ENCODE peak calls at places on chromosomes 6 and 20, in five cellular contexts. Z is endothelial cell of umbilical vein, R is RWPE1, C is Peyer's patch, V is IMR-90. W is an unnamed sample.

GRCh38 chr20:40991181-40991889 is 37.3 kb upstream of the TOP1 start:
- DNase-seq in Z (peak; percentile 74), R (no peak), C (peak; percentile 82), V (no peak), W (no peak)

GRCh38 chr6:13009031-13009430 is 292.5 kb downstream of the PHACTR1 start:
- DNase-seq in Z (no peak), R (no peak), C (no peak), V (no peak), W (no peak)

GRCh38 chr20:32364554-32365208 is 6.5 kb downstream of the ASXL1 start:
- DNase-seq in Z (no peak), R (no peak), C (no peak), V (no peak), W (no peak)

GRCh38 chr20:62875419-62876355 is 14.1 kb upstream of the TCFL5 start:
- DNase-seq in Z (peak; percentile 77), R (peak; percentile 81), C (no peak), V (peak; percentile 83), W (peak; percentile 78)

GRCh38 chr6:169398342-169399105 is 144.9 kb upstream of the THBS2 start:
- DNase-seq in Z (no peak), R (no peak), C (no peak), V (no peak), W (no peak)

GRCh38 chr6:5025911-5026819 is 22.3 kb upstream of the RPP40 start:
- DNase-seq in Z (peak; percentile 61), R (no peak), C (no peak), V (peak; percentile 30), W (peak; percentile 50)

GRCh38 chr20:6104493-6105188 is 18.2 kb downstream of the FERMT1 start:
- DNase-seq in Z (no peak), R (no peak), C (no peak), V (peak; percentile 34), W (no peak)

GRCh38 chr6:96911171-96911570 is 13.4 kb upstream of the KLHL32 start:
- DNase-seq in Z (no peak), R (no peak), C (no peak), V (no peak), W (no peak)

GRCh38 chr20:53447271-53447670 is 146.4 kb downstream of the ZNF217 start:
- DNase-seq in Z (no peak), R (no peak), C (no peak), V (no peak), W (no peak)

GRCh38 chr6:53701333-53702073 is 35.9 kb upstream of the KLHL31 start:
- DNase-seq in Z (no peak), R (no peak), C (no peak), V (no peak), W (no peak)

GRCh38 chr6:53603381-53604121 is 58.6 kb upstream of the GCLC start:
- DNase-seq in Z (no peak), R (no peak), C (no peak), V (peak; percentile 47), W (no peak)

GRCh38 chr20:38073307-38074010 is 39.9 kb downstream of the RPRD1B start:
- DNase-seq in Z (peak; percentile 96), R (peak; percentile 80), C (no peak), V (peak; percentile 98), W (peak; percentile 80)

GRCh38 chr20:58883243-58883691 is 30.8 kb downstream of the GNAS start:
- DNase-seq in Z (no peak), R (no peak), C (no peak), V (no peak), W (no peak)

GRCh38 chr6:145904878-145905277 is 59.3 kb downstream of the SHPRH start:
- DNase-seq in Z (no peak), R (no peak), C (no peak), V (no peak), W (no peak)

GRCh38 chr20:62647521-62648317 is 5.4 kb downstream of the SLCO4A1 start:
- DNase-seq in Z (no peak), R (no peak), C (no peak), V (no peak), W (no peak)

GRCh38 chr20:61924211-61924857 is 141.3 kb downstream of the TAF4 start:
- DNase-seq in Z (no peak), R (no peak), C (no peak), V (no peak), W (no peak)

GRCh38 chr20:49620364-49621240 is 52.7 kb upstream of the PTGIS start:
- DNase-seq in Z (no peak), R (no peak), C (peak; percentile 46), V (no peak), W (no peak)

GRCh38 chr20:54745780-54746179 is 270.4 kb downstream of the DOK5 start:
- DNase-seq in Z (no peak), R (no peak), C (no peak), V (no peak), W (no peak)

GRCh38 chr20:31890646-31891045 is 20.2 kb downstream of the TTLL9 start:
- DNase-seq in Z (no peak), R (no peak), C (no peak), V (no peak), W (no peak)

GRCh38 chr20:5827098-5827853 is 77.1 kb downstream of the SHLD1 start:
- DNase-seq in Z (no peak), R (no peak), C (no peak), V (no peak), W (no peak)

GRCh38 chr6:156780117-156780641 is 3.0 kb downstream of the ARID1B start:
- DNase-seq in Z (peak; percentile 91), R (peak; percentile 85), C (peak; percentile 75), V (peak; percentile 96), W (peak; percentile 41)

GRCh38 chr6:133978896-133979240 is 25.8 kb downstream of the TBPL1 start:
- DNase-seq in Z (no peak), R (no peak), C (no peak), V (no peak), W (peak; percentile 49)

GRCh38 chr20:59075934-59076508 is 33.4 kb upstream of the PRELID3B start:
- DNase-seq in Z (no peak), R (no peak), C (no peak), V (no peak), W (no peak)

GRCh38 chr20:37202267-37202943 is 23.1 kb upstream of the MROH8 start:
- DNase-seq in Z (peak; percentile 65), R (peak; percentile 96), C (no peak), V (peak; percentile 98), W (peak; percentile 92)

GRCh38 chr6:52568320-52568719 is 8.5 kb downstream of the TRAM2 start:
- DNase-seq in Z (peak; percentile 94), R (no peak), C (no peak), V (no peak), W (no peak)
- H3K27ac ChIP-seq in Z (peak overlapping the region; percentile 76), R (no peak overlapping the region), C (no peak overlapping the region), V (peak overlapping the region; percentile 33), W (peak overlapping the region; percentile 65)

GRCh38 chr6:84569882-84570281 is 194.5 kb downstream of the TBX18 start:
- DNase-seq in Z (no peak), R (no peak), C (no peak), V (no peak), W (no peak)

GRCh38 chr6:84568971-84569370 is 195.4 kb downstream of the TBX18 start:
- DNase-seq in Z (peak; percentile 64), R (no peak), C (no peak), V (peak; percentile 7), W (no peak)
- TF ChIP-seq CTCF in Z (peak; percentile 30), R (no peak), C (no peak), V (peak; percentile 20), W (no peak)

DNA sequence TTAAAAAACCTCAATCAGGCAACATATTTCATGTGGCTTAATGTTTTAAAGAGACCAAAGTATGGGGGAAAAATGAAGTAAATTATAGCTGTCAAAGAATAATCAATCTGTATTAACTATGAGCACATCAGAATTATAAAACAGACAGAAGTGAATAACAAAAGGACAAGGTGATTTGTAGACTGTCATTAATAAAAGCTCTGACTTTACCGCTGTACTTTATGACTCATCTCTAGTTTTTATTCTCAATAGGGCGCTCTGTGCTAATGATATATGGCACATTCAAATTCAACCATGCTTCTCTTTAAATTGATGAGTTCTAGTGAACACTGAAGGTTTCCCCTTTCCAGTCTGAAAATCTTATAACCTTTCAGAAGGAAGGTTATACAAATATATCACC is 72.0 kb downstream of the PREP start:
- DNase-seq in Z (no peak), R (no peak), C (no peak), V (no peak), W (no peak)
- H3K27ac ChIP-seq in Z (no peak overlapping the region), R (no peak overlapping the region), C (no peak overlapping the region), V (no peak overlapping the region), W (no peak overlapping the region)

GRCh38 chr20:8209061-8209460 is 77.0 kb downstream of the PLCB1 start:
- DNase-seq in Z (peak; percentile 14), R (no peak), C (no peak), V (no peak), W (peak; percentile 49)
- TF ChIP-seq CTCF in Z (no peak), R (no peak), C (no peak), V (no peak), W (no peak)

GRCh38 chr6:43786664-43787329 is 16.8 kb downstream of the VEGFA start:
- DNase-seq in Z (no peak), R (no peak), C (no peak), V (peak; percentile 31), W (no peak)
- H3K27ac ChIP-seq in Z (no peak overlapping the region), R (peak overlapping the region; percentile 53), C (no peak overlapping the region), V (no peak overlapping the region), W (peak overlapping the region; percentile 25)

DNA sequence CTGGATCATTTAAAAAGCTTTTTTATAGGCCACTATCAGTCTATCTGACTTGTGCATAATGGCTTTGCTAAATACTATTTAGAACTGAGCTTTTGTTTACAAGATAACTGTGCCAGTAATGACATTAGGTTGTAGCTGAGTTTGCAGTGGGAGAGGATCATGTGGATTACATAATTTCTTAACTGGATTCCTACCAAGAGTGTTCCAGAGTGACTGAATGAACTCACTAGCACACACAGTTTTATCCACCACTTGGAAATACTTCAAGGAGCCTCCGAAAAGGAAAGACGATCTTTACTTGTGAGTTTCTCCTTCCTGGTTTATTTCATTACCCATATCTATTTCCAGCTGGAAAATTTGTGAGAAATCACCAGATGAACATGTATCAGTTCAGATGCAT is 10.9 kb upstream of the SYNE1 start:
- DNase-seq in Z (no peak), R (no peak), C (no peak), V (peak; percentile 63), W (no peak)
- TF ChIP-seq CTCF in Z (no peak), R (no peak), C (no peak), V (no peak), W (no peak)

GRCh38 chr20:23084282-23084844 is 1.8 kb downstream of the CD93 start:
- DNase-seq in Z (peak; percentile 36), R (no peak), C (no peak), V (no peak), W (no peak)
- H3K27ac ChIP-seq in Z (peak overlapping the region; percentile 98), R (no peak overlapping the region), C (peak overlapping the region; percentile 83), V (no peak overlapping the region), W (no peak overlapping the region)